ENCODE peak calls at places on chromosomes 4 and X, in six cellular contexts. One of them, this sample, is unnamed.

GRCh38 chr4:7854211-7854610 is 85.5 kb downstream of the AFAP1 start:
- DNase-seq in neuronal stem cell: no peak
- DNase-seq in trophoblast cell: no peak
- DNase-seq in H1: no peak
- DNase-seq in mesenchymal stem cell: no peak
- DNase-seq in IMR-90: no peak
- DNase-seq in this sample: no peak

GRCh38 chrX:115047715-115048114 is 30.3 kb upstream of the IL13RA2 start:
- DNase-seq in neuronal stem cell: no peak
- DNase-seq in trophoblast cell: peak
- DNase-seq in H1: no peak
- DNase-seq in mesenchymal stem cell: no peak
- DNase-seq in IMR-90: no peak
- DNase-seq in this sample: no peak

GRCh38 chr4:151564321-151564720 is 155.3 kb downstream of the FHIP1A start:
- DNase-seq in neuronal stem cell: no peak
- DNase-seq in trophoblast cell: no peak
- DNase-seq in H1: no peak
- DNase-seq in mesenchymal stem cell: no peak
- DNase-seq in IMR-90: no peak
- DNase-seq in this sample: no peak

GRCh38 chr4:54813674-54814073 is 155.9 kb downstream of the KIT start:
- DNase-seq in neuronal stem cell: no peak
- DNase-seq in trophoblast cell: no peak
- DNase-seq in H1: no peak
- DNase-seq in mesenchymal stem cell: no peak
- DNase-seq in IMR-90: no peak
- DNase-seq in this sample: no peak

GRCh38 chr4:82217986-82218715 is 155.6 kb downstream of the HNRNPD start:
- DNase-seq in neuronal stem cell: no peak
- DNase-seq in trophoblast cell: no peak
- DNase-seq in H1: no peak
- DNase-seq in mesenchymal stem cell: no peak
- DNase-seq in IMR-90: no peak
- DNase-seq in this sample: peak

GRCh38 chr4:74283614-74284013 is 24.7 kb upstream of the EPGN start:
- DNase-seq in neuronal stem cell: no peak
- DNase-seq in trophoblast cell: no peak
- DNase-seq in H1: no peak
- DNase-seq in mesenchymal stem cell: peak
- DNase-seq in IMR-90: peak
- DNase-seq in this sample: no peak

GRCh38 chr4:189032939-189033338 is 893.7 kb downstream of the TRIML1 start:
- DNase-seq in neuronal stem cell: no peak
- DNase-seq in trophoblast cell: no peak
- DNase-seq in H1: no peak
- DNase-seq in mesenchymal stem cell: no peak
- DNase-seq in IMR-90: no peak
- DNase-seq in this sample: no peak

GRCh38 chrX:45830343-45830742 is 629.7 kb upstream of the DIPK2B start:
- DNase-seq in neuronal stem cell: no peak
- DNase-seq in trophoblast cell: no peak
- DNase-seq in H1: no peak
- DNase-seq in mesenchymal stem cell: no peak
- DNase-seq in IMR-90: no peak
- DNase-seq in this sample: no peak

GRCh38 chr4:25345880-25346279 is 31.2 kb upstream of the ANAPC4 start:
- DNase-seq in neuronal stem cell: no peak
- DNase-seq in trophoblast cell: no peak
- DNase-seq in H1: no peak
- DNase-seq in mesenchymal stem cell: no peak
- DNase-seq in IMR-90: no peak
- DNase-seq in this sample: no peak

GRCh38 chr4:151671541-151672059 is 89.2 kb downstream of the GATB start:
- DNase-seq in neuronal stem cell: no peak
- DNase-seq in trophoblast cell: no peak
- DNase-seq in H1: no peak
- DNase-seq in mesenchymal stem cell: peak
- DNase-seq in IMR-90: no peak
- DNase-seq in this sample: peak

GRCh38 chrX:72038016-72038415 is 93.7 kb downstream of the RTL5 start:
- DNase-seq in neuronal stem cell: no peak
- DNase-seq in trophoblast cell: no peak
- DNase-seq in H1: no peak
- DNase-seq in mesenchymal stem cell: no peak
- DNase-seq in IMR-90: no peak
- DNase-seq in this sample: no peak

GRCh38 chrX:14865201-14865600 is 7.7 kb downstream of the FANCB start:
- DNase-seq in neuronal stem cell: no peak
- DNase-seq in trophoblast cell: peak
- DNase-seq in H1: no peak
- DNase-seq in mesenchymal stem cell: peak
- DNase-seq in IMR-90: peak
- DNase-seq in this sample: no peak

GRCh38 chr4:3286335-3287175 is 6.3 kb upstream of the RGS12 start:
- DNase-seq in neuronal stem cell: no peak
- DNase-seq in trophoblast cell: peak
- DNase-seq in H1: peak
- DNase-seq in mesenchymal stem cell: no peak
- DNase-seq in IMR-90: no peak
- DNase-seq in this sample: no peak

GRCh38 chr4:61301285-61301684 is 101.2 kb downstream of the ADGRL3 start:
- DNase-seq in neuronal stem cell: no peak
- DNase-seq in trophoblast cell: no peak
- DNase-seq in H1: no peak
- DNase-seq in mesenchymal stem cell: no peak
- DNase-seq in IMR-90: no peak
- DNase-seq in this sample: no peak

GRCh38 chrX:31251336-31251735 is 179.5 kb upstream of the FTHL17 start:
- DNase-seq in neuronal stem cell: no peak
- DNase-seq in trophoblast cell: no peak
- DNase-seq in H1: no peak
- DNase-seq in mesenchymal stem cell: no peak
- DNase-seq in IMR-90: peak
- DNase-seq in this sample: no peak

GRCh38 chr4:133152801-133153526 is 3.9 kb downstream of the PCDH10 start:
- DNase-seq in neuronal stem cell: no peak
- DNase-seq in trophoblast cell: no peak
- DNase-seq in H1: peak
- DNase-seq in mesenchymal stem cell: peak
- DNase-seq in IMR-90: no peak
- DNase-seq in this sample: peak

GRCh38 chrX:7170903-7171302 is 22.9 kb upstream of the PUDP start:
- DNase-seq in neuronal stem cell: no peak
- DNase-seq in trophoblast cell: peak
- DNase-seq in H1: peak
- DNase-seq in mesenchymal stem cell: peak
- DNase-seq in IMR-90: no peak
- DNase-seq in this sample: peak

GRCh38 chrX:11239230-11239629 is 54.0 kb upstream of the AMELX start:
- DNase-seq in neuronal stem cell: no peak
- DNase-seq in trophoblast cell: peak
- DNase-seq in H1: no peak
- DNase-seq in mesenchymal stem cell: peak
- DNase-seq in IMR-90: peak
- DNase-seq in this sample: no peak

GRCh38 chrX:101595739-101596419 is 21.9 kb downstream of the ARMCX6 start:
- DNase-seq in neuronal stem cell: peak
- DNase-seq in trophoblast cell: peak
- DNase-seq in H1: no peak
- DNase-seq in mesenchymal stem cell: peak
- DNase-seq in IMR-90: peak
- DNase-seq in this sample: peak

GRCh38 chrX:9356846-9357245 is 108.0 kb upstream of the TBL1X start:
- DNase-seq in neuronal stem cell: no peak
- DNase-seq in trophoblast cell: peak
- DNase-seq in H1: no peak
- DNase-seq in mesenchymal stem cell: peak
- DNase-seq in IMR-90: peak
- DNase-seq in this sample: no peak

GRCh38 chrX:14922437-14922836 is 49.2 kb downstream of the MOSPD2 start:
- DNase-seq in neuronal stem cell: no peak
- DNase-seq in trophoblast cell: peak
- DNase-seq in H1: no peak
- DNase-seq in mesenchymal stem cell: peak
- DNase-seq in IMR-90: peak
- DNase-seq in this sample: no peak

GRCh38 chr4:23881674-23882337 is 8.0 kb downstream of the PPARGC1A start:
- DNase-seq in neuronal stem cell: no peak
- DNase-seq in trophoblast cell: peak
- DNase-seq in H1: no peak
- DNase-seq in mesenchymal stem cell: no peak
- DNase-seq in IMR-90: no peak
- DNase-seq in this sample: no peak

GRCh38 chr4:174394915-174395314 is 111.2 kb downstream of the CEP44 start:
- DNase-seq in neuronal stem cell: no peak
- DNase-seq in trophoblast cell: no peak
- DNase-seq in H1: no peak
- DNase-seq in mesenchymal stem cell: peak
- DNase-seq in IMR-90: peak
- DNase-seq in this sample: no peak

GRCh38 chrX:33211356-33212254 is at the start of gene DMD:
- DNase-seq in neuronal stem cell: no peak
- DNase-seq in trophoblast cell: no peak
- DNase-seq in H1: no peak
- DNase-seq in mesenchymal stem cell: peak
- DNase-seq in IMR-90: peak
- DNase-seq in this sample: peak

GRCh38 chrX:129678176-129678880 is 23.6 kb upstream of the APLN start:
- DNase-seq in neuronal stem cell: no peak
- DNase-seq in trophoblast cell: no peak
- DNase-seq in H1: no peak
- DNase-seq in mesenchymal stem cell: no peak
- DNase-seq in IMR-90: no peak
- DNase-seq in this sample: no peak

GRCh38 chr4:69484011-69484410 is 11.7 kb downstream of the UGT2B4 start:
- DNase-seq in neuronal stem cell: no peak
- DNase-seq in trophoblast cell: peak
- DNase-seq in H1: no peak
- DNase-seq in mesenchymal stem cell: no peak
- DNase-seq in IMR-90: no peak
- DNase-seq in this sample: no peak

GRCh38 chr4:114598191-114599121 is at the start of gene UGT8:
- DNase-seq in neuronal stem cell: peak
- DNase-seq in trophoblast cell: no peak
- DNase-seq in H1: peak
- DNase-seq in mesenchymal stem cell: peak
- DNase-seq in IMR-90: no peak
- DNase-seq in this sample: peak

GRCh38 chr4:183098080-183098722 is 856 bp upstream of the WWC2 start:
- DNase-seq in neuronal stem cell: peak
- DNase-seq in trophoblast cell: peak
- DNase-seq in H1: no peak
- DNase-seq in mesenchymal stem cell: peak
- DNase-seq in IMR-90: peak
- DNase-seq in this sample: no peak

GRCh38 chr4:73068496-73069337 is 799 bp downstream of the COX18 start:
- DNase-seq in neuronal stem cell: no peak
- DNase-seq in trophoblast cell: peak
- DNase-seq in H1: no peak
- DNase-seq in mesenchymal stem cell: peak
- DNase-seq in IMR-90: peak
- DNase-seq in this sample: peak

GRCh38 chr4:24382381-24382780 is 202.0 kb downstream of the DHX15 start:
- DNase-seq in neuronal stem cell: no peak
- DNase-seq in trophoblast cell: no peak
- DNase-seq in H1: no peak
- DNase-seq in mesenchymal stem cell: peak
- DNase-seq in IMR-90: peak
- DNase-seq in this sample: no peak

GRCh38 chr4:80321776-80322175 is 13.8 kb upstream of the CFAP299 start:
- DNase-seq in neuronal stem cell: no peak
- DNase-seq in trophoblast cell: no peak
- DNase-seq in H1: no peak
- DNase-seq in mesenchymal stem cell: no peak
- DNase-seq in IMR-90: no peak
- DNase-seq in this sample: no peak

GRCh38 chr4:157012781-157013180 is 41.2 kb upstream of the PDGFC start:
- DNase-seq in neuronal stem cell: no peak
- DNase-seq in trophoblast cell: peak
- DNase-seq in H1: no peak
- DNase-seq in mesenchymal stem cell: peak
- DNase-seq in IMR-90: peak
- DNase-seq in this sample: peak

GRCh38 chr4:88008133-88008621 is 742 bp downstream of the PKD2 start:
- DNase-seq in neuronal stem cell: peak
- DNase-seq in trophoblast cell: peak
- DNase-seq in H1: peak
- DNase-seq in mesenchymal stem cell: peak
- DNase-seq in IMR-90: peak
- DNase-seq in this sample: peak

DNA sequence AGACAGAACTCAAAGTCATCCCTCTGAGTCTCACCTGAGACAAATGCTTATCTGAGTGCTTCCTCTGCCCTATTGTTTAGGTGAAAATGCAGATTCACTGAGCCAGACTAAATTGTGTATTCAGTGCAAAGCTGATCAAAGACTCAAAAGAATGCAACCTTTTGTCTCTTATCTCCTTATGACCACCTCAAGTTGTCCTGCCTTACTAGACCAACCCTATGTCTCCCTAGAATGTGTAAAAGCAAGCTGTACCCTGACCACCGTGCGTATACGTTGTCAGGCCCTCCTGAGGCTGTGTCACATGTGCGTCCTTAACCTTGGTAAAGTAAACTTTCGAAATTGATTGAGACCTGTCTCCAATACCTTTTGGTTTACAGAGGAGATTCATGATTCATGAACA is 63.6 kb upstream of the SH3RF1 start:
- DNase-seq in neuronal stem cell: no peak
- DNase-seq in trophoblast cell: no peak
- DNase-seq in H1: no peak
- DNase-seq in mesenchymal stem cell: no peak
- DNase-seq in IMR-90: no peak
- DNase-seq in this sample: peak
- H4K8ac ChIP-seq in neuronal stem cell: no peak
- H4K8ac ChIP-seq in trophoblast cell: no peak
- H4K8ac ChIP-seq in H1: no peak
- H4K8ac ChIP-seq in mesenchymal stem cell: peak
- H4K8ac ChIP-seq in IMR-90: no peak
- H4K8ac ChIP-seq in this sample: no peak

GRCh38 chr4:15479089-15479912 is 9.6 kb downstream of the CC2D2A start:
- DNase-seq in neuronal stem cell: peak
- DNase-seq in trophoblast cell: peak
- DNase-seq in H1: peak
- DNase-seq in mesenchymal stem cell: peak
- DNase-seq in IMR-90: peak
- DNase-seq in this sample: peak
- H4K8ac ChIP-seq in neuronal stem cell: no peak
- H4K8ac ChIP-seq in trophoblast cell: peak
- H4K8ac ChIP-seq in H1: peak
- H4K8ac ChIP-seq in mesenchymal stem cell: peak
- H4K8ac ChIP-seq in IMR-90: peak
- H4K8ac ChIP-seq in this sample: no peak

GRCh38 chr4:6795821-6796220 is 13.3 kb downstream of the KIAA0232 start:
- DNase-seq in neuronal stem cell: no peak
- DNase-seq in trophoblast cell: no peak
- DNase-seq in H1: no peak
- DNase-seq in mesenchymal stem cell: no peak
- DNase-seq in IMR-90: no peak
- DNase-seq in this sample: no peak
- H4K8ac ChIP-seq in neuronal stem cell: no peak
- H4K8ac ChIP-seq in trophoblast cell: no peak
- H4K8ac ChIP-seq in H1: no peak
- H4K8ac ChIP-seq in mesenchymal stem cell: no peak
- H4K8ac ChIP-seq in IMR-90: no peak
- H4K8ac ChIP-seq in this sample: no peak

GRCh38 chrX:118751950-118752783 is 24.8 kb downstream of the IL13RA1 start:
- DNase-seq in neuronal stem cell: no peak
- DNase-seq in trophoblast cell: no peak
- DNase-seq in H1: no peak
- DNase-seq in mesenchymal stem cell: no peak
- DNase-seq in IMR-90: no peak
- DNase-seq in this sample: no peak
- H4K8ac ChIP-seq in neuronal stem cell: no peak
- H4K8ac ChIP-seq in trophoblast cell: no peak
- H4K8ac ChIP-seq in H1: no peak
- H4K8ac ChIP-seq in mesenchymal stem cell: no peak
- H4K8ac ChIP-seq in IMR-90: no peak
- H4K8ac ChIP-seq in this sample: no peak

This sample was measured in mesendoderm.